ENCODE peak calls at places on chromosome 20, in eight cellular contexts. One of them, this sample, is unnamed. For H3K36me3, the result is how much of the 10 kb centered on the place peaks cover.

GRCh38 chr20:31236953-31237352 is 20.5 kb upstream of the DEFB115 start:
- DNase-seq in BE2C: no peak
- DNase-seq in OCI-LY7: no peak
- DNase-seq in HepG2: no peak
- DNase-seq in upper lobe of right lung: no peak
- DNase-seq in heart left ventricle: no peak
- DNase-seq in GM23338: no peak
- DNase-seq in sigmoid colon: no peak
- DNase-seq in this sample: no peak

GRCh38 chr20:63053430-63054102 is 46.8 kb upstream of the BHLHE23 start:
- DNase-seq in BE2C: no peak
- DNase-seq in OCI-LY7: no peak
- DNase-seq in HepG2: no peak
- DNase-seq in upper lobe of right lung: peak
- DNase-seq in heart left ventricle: peak
- DNase-seq in GM23338: no peak
- DNase-seq in sigmoid colon: no peak
- DNase-seq in this sample: peak

GRCh38 chr20:13355386-13355785 is 134.3 kb downstream of the ISM1 start:
- DNase-seq in BE2C: no peak
- DNase-seq in OCI-LY7: no peak
- DNase-seq in HepG2: peak
- DNase-seq in upper lobe of right lung: no peak
- DNase-seq in heart left ventricle: no peak
- DNase-seq in GM23338: no peak
- DNase-seq in sigmoid colon: peak
- DNase-seq in this sample: no peak

GRCh38 chr20:43863330-43863729 is 51.3 kb upstream of the TOX2 start:
- DNase-seq in BE2C: no peak
- DNase-seq in OCI-LY7: no peak
- DNase-seq in HepG2: no peak
- DNase-seq in upper lobe of right lung: no peak
- DNase-seq in heart left ventricle: no peak
- DNase-seq in GM23338: no peak
- DNase-seq in sigmoid colon: no peak
- DNase-seq in this sample: no peak

GRCh38 chr20:45407067-45407745 is 883 bp upstream of the DBNDD2 start:
- DNase-seq in BE2C: no peak
- DNase-seq in OCI-LY7: no peak
- DNase-seq in HepG2: no peak
- DNase-seq in upper lobe of right lung: peak
- DNase-seq in heart left ventricle: peak
- DNase-seq in GM23338: peak
- DNase-seq in sigmoid colon: peak
- DNase-seq in this sample: no peak

GRCh38 chr20:31475032-31475431 is at the start of the genes DEFB124 and REM1:
- DNase-seq in BE2C: peak
- DNase-seq in OCI-LY7: no peak
- DNase-seq in HepG2: no peak
- DNase-seq in upper lobe of right lung: peak
- DNase-seq in heart left ventricle: peak
- DNase-seq in GM23338: peak
- DNase-seq in sigmoid colon: peak
- DNase-seq in this sample: peak

GRCh38 chr20:13644010-13644409 is 5.3 kb upstream of the TASP1 start:
- DNase-seq in BE2C: no peak
- DNase-seq in OCI-LY7: no peak
- DNase-seq in HepG2: no peak
- DNase-seq in upper lobe of right lung: no peak
- DNase-seq in heart left ventricle: no peak
- DNase-seq in GM23338: peak
- DNase-seq in sigmoid colon: no peak
- DNase-seq in this sample: no peak

GRCh38 chr20:46699651-46700359 is 9.6 kb upstream of the SLC2A10 start:
- DNase-seq in BE2C: peak
- DNase-seq in OCI-LY7: no peak
- DNase-seq in HepG2: peak
- DNase-seq in upper lobe of right lung: no peak
- DNase-seq in heart left ventricle: no peak
- DNase-seq in GM23338: peak
- DNase-seq in sigmoid colon: no peak
- DNase-seq in this sample: no peak

GRCh38 chr20:1943267-1944002 is 48.2 kb downstream of the SIRPA start:
- DNase-seq in BE2C: no peak
- DNase-seq in OCI-LY7: no peak
- DNase-seq in HepG2: peak
- DNase-seq in upper lobe of right lung: no peak
- DNase-seq in heart left ventricle: no peak
- DNase-seq in GM23338: no peak
- DNase-seq in sigmoid colon: peak
- DNase-seq in this sample: no peak

GRCh38 chr20:32528291-32528891 is 56.7 kb downstream of the NOL4L start:
- DNase-seq in BE2C: peak
- DNase-seq in OCI-LY7: no peak
- DNase-seq in HepG2: no peak
- DNase-seq in upper lobe of right lung: no peak
- DNase-seq in heart left ventricle: no peak
- DNase-seq in GM23338: no peak
- DNase-seq in sigmoid colon: no peak
- DNase-seq in this sample: no peak

GRCh38 chr20:60845146-60845545 is 406.9 kb upstream of the CDH4 start:
- DNase-seq in BE2C: no peak
- DNase-seq in OCI-LY7: no peak
- DNase-seq in HepG2: no peak
- DNase-seq in upper lobe of right lung: no peak
- DNase-seq in heart left ventricle: no peak
- DNase-seq in GM23338: no peak
- DNase-seq in sigmoid colon: no peak
- DNase-seq in this sample: no peak

GRCh38 chr20:23085415-23086055 is 589 bp downstream of the CD93 start:
- DNase-seq in BE2C: no peak
- DNase-seq in OCI-LY7: no peak
- DNase-seq in HepG2: no peak
- DNase-seq in upper lobe of right lung: no peak
- DNase-seq in heart left ventricle: peak
- DNase-seq in GM23338: no peak
- DNase-seq in sigmoid colon: no peak
- DNase-seq in this sample: no peak

GRCh38 chr20:63819224-63819917 is 11.7 kb downstream of the ZBTB46 start:
- DNase-seq in BE2C: no peak
- DNase-seq in OCI-LY7: no peak
- DNase-seq in HepG2: peak
- DNase-seq in upper lobe of right lung: no peak
- DNase-seq in heart left ventricle: no peak
- DNase-seq in GM23338: peak
- DNase-seq in sigmoid colon: peak
- DNase-seq in this sample: peak

GRCh38 chr20:6041808-6042265 is 12.0 kb downstream of the LRRN4 start:
- DNase-seq in BE2C: no peak
- DNase-seq in OCI-LY7: no peak
- DNase-seq in HepG2: no peak
- DNase-seq in upper lobe of right lung: no peak
- DNase-seq in heart left ventricle: no peak
- DNase-seq in GM23338: no peak
- DNase-seq in sigmoid colon: no peak
- DNase-seq in this sample: no peak

GRCh38 chr20:20938131-20938530 is 168.0 kb downstream of the LINC00237 start:
- DNase-seq in BE2C: no peak
- DNase-seq in OCI-LY7: no peak
- DNase-seq in HepG2: no peak
- DNase-seq in upper lobe of right lung: no peak
- DNase-seq in heart left ventricle: no peak
- DNase-seq in GM23338: no peak
- DNase-seq in sigmoid colon: no peak
- DNase-seq in this sample: no peak

GRCh38 chr20:12969071-12969669 is 39.6 kb upstream of the SPTLC3 start:
- DNase-seq in BE2C: no peak
- DNase-seq in OCI-LY7: no peak
- DNase-seq in HepG2: peak
- DNase-seq in upper lobe of right lung: no peak
- DNase-seq in heart left ventricle: no peak
- DNase-seq in GM23338: no peak
- DNase-seq in sigmoid colon: no peak
- DNase-seq in this sample: no peak

GRCh38 chr20:62710886-62711702 is 2.5 kb downstream of the NTSR1 start:
- DNase-seq in BE2C: no peak
- DNase-seq in OCI-LY7: no peak
- DNase-seq in HepG2: no peak
- DNase-seq in upper lobe of right lung: no peak
- DNase-seq in heart left ventricle: peak
- DNase-seq in GM23338: no peak
- DNase-seq in sigmoid colon: peak
- DNase-seq in this sample: no peak

DNA sequence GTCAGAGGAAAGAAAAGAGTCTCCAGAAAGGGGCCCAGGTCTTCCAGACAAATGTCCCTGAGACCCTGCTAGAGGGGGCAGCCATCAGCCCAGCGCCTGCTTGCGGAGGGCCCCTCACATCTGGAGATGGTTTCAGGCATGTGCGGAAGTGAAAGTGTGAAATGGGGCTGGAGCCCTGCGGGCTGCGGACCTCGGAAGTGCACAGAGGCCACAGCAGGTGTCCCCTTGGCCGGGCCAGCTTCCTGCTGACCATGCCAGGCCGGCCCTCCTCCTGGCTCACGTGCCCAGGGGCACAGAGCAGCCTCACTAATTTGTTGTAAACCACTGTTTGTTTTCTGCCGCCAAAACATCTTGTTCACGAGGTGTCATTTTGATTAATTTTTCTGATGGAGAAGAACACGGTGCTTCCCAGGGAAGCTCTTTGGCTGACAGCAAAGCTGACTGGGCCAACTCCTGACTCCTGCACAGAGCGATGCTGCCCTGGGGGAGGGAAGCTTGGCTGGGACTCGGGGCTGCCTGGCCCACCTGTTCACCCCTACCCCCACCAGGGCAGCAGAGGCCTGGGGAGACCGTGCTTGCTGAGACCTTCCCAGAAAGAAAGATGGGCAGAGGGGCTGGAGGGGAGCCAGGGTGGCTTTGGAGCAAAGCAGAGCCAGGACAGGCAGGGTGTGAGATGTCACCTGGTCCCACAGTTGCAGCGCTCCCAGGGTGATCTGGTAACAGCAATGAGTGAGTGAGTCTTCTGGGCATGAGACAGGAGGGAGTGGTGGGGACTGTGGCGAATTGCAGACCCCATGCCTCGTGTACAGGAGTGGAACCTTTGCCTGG is 54.2 kb downstream of the BCAS4 start:
- DNase-seq in BE2C: no peak
- DNase-seq in OCI-LY7: peak
- DNase-seq in HepG2: no peak
- DNase-seq in upper lobe of right lung: no peak
- DNase-seq in heart left ventricle: no peak
- DNase-seq in GM23338: no peak
- DNase-seq in sigmoid colon: no peak
- DNase-seq in this sample: peak
- H3K4me3 ChIP-seq in BE2C: no peak
- H3K4me3 ChIP-seq in OCI-LY7: peak
- H3K4me3 ChIP-seq in HepG2: peak
- H3K4me3 ChIP-seq in upper lobe of right lung: peak
- H3K4me3 ChIP-seq in heart left ventricle: no peak
- H3K4me3 ChIP-seq in GM23338: no peak
- H3K4me3 ChIP-seq in sigmoid colon: no peak
- H3K4me3 ChIP-seq in this sample: no peak

GRCh38 chr20:48695738-48696137 is 132.1 kb downstream of the PREX1 start:
- DNase-seq in BE2C: no peak
- DNase-seq in OCI-LY7: no peak
- DNase-seq in HepG2: no peak
- DNase-seq in upper lobe of right lung: no peak
- DNase-seq in heart left ventricle: no peak
- DNase-seq in GM23338: no peak
- DNase-seq in sigmoid colon: no peak
- DNase-seq in this sample: no peak
- H3K36me3 ChIP-seq in BE2C: under half
- H3K36me3 ChIP-seq in OCI-LY7: under half
- H3K36me3 ChIP-seq in HepG2: under half
- H3K36me3 ChIP-seq in upper lobe of right lung: under half
- H3K36me3 ChIP-seq in heart left ventricle: under half
- H3K36me3 ChIP-seq in GM23338: under half
- H3K36me3 ChIP-seq in sigmoid colon: under half
- H3K36me3 ChIP-seq in this sample: under half

GRCh38 chr20:461254-462198 is 807 bp downstream of the TBC1D20 start:
- DNase-seq in BE2C: peak
- DNase-seq in OCI-LY7: peak
- DNase-seq in HepG2: no peak
- DNase-seq in upper lobe of right lung: peak
- DNase-seq in heart left ventricle: peak
- DNase-seq in GM23338: peak
- DNase-seq in sigmoid colon: peak
- DNase-seq in this sample: no peak

GRCh38 chr20:460180-460579 is 2.2 kb downstream of the TBC1D20 start:
- DNase-seq in BE2C: no peak
- DNase-seq in OCI-LY7: no peak
- DNase-seq in HepG2: peak
- DNase-seq in upper lobe of right lung: no peak
- DNase-seq in heart left ventricle: no peak
- DNase-seq in GM23338: no peak
- DNase-seq in sigmoid colon: no peak
- DNase-seq in this sample: no peak

GRCh38 chr20:462199-462991 is at the start of gene TBC1D20:
- DNase-seq in BE2C: peak
- DNase-seq in OCI-LY7: peak
- DNase-seq in HepG2: peak
- DNase-seq in upper lobe of right lung: peak
- DNase-seq in heart left ventricle: peak
- DNase-seq in GM23338: peak
- DNase-seq in sigmoid colon: peak
- DNase-seq in this sample: peak

GRCh38 chr20:458766-459165 is 3.6 kb downstream of the TBC1D20 start:
- DNase-seq in BE2C: no peak
- DNase-seq in OCI-LY7: no peak
- DNase-seq in HepG2: no peak
- DNase-seq in upper lobe of right lung: no peak
- DNase-seq in heart left ventricle: no peak
- DNase-seq in GM23338: no peak
- DNase-seq in sigmoid colon: no peak
- DNase-seq in this sample: no peak

GRCh38 chr20:460707-461106 is 1.6 kb downstream of the TBC1D20 start:
- DNase-seq in BE2C: no peak
- DNase-seq in OCI-LY7: no peak
- DNase-seq in HepG2: peak
- DNase-seq in upper lobe of right lung: no peak
- DNase-seq in heart left ventricle: no peak
- DNase-seq in GM23338: no peak
- DNase-seq in sigmoid colon: no peak
- DNase-seq in this sample: no peak
- H3K4me3 ChIP-seq in BE2C: no peak
- H3K4me3 ChIP-seq in OCI-LY7: peak
- H3K4me3 ChIP-seq in HepG2: peak
- H3K4me3 ChIP-seq in upper lobe of right lung: peak
- H3K4me3 ChIP-seq in heart left ventricle: peak
- H3K4me3 ChIP-seq in GM23338: no peak
- H3K4me3 ChIP-seq in sigmoid colon: no peak
- H3K4me3 ChIP-seq in this sample: peak

DNA sequence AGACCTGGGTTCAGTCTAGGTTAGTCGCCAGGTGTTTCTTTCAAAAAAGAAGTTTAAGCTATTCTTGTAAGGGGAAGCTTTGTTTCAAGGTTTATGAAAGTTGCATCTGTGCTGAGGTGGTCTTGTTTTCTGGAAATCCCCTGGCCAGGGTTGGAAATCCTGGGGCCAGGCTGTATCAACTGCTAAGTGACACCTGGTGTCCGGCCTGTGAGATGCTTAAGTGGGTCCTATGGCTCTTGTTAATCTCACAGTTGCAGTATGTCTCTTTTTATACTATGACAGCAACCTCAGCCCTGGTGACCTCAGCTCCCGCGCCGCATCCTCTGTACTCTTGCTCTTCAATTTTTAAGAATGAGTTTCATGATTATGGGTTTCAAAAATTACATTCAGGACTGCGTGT is 72.0 kb downstream of the CHMP4B start:
- DNase-seq in BE2C: no peak
- DNase-seq in OCI-LY7: peak
- DNase-seq in HepG2: no peak
- DNase-seq in upper lobe of right lung: no peak
- DNase-seq in heart left ventricle: no peak
- DNase-seq in GM23338: no peak
- DNase-seq in sigmoid colon: no peak
- DNase-seq in this sample: no peak
- H3K36me3 ChIP-seq in BE2C: under half
- H3K36me3 ChIP-seq in OCI-LY7: under half
- H3K36me3 ChIP-seq in HepG2: under half
- H3K36me3 ChIP-seq in upper lobe of right lung: under half
- H3K36me3 ChIP-seq in heart left ventricle: under half
- H3K36me3 ChIP-seq in GM23338: under half
- H3K36me3 ChIP-seq in sigmoid colon: under half
- H3K36me3 ChIP-seq in this sample: under half